ENCODE peak calls at places on chromosomes 5 and 9, in six cellular contexts. P is activated CD4-positive, CD25-positive, alpha-beta regulatory T cell; L is stimulated activated CD4-positive, alpha-beta T cell treated with anti-CD3 and anti-CD28 coated beads, Interleukin-1b, Interleukin-23, amount 100 ng/mL, for 24 hours; R is Peyer's patch; D is H4; S is psoas muscle. Q is an unnamed sample.

GRCh38 chr9:131227112-131228058 is 48.9 kb downstream of the FAM78A start:
- DNase-seq in S (peak), R (peak), L (no peak), D (no peak), P (no peak), Q (no peak)

GRCh38 chr5:5198111-5198510 is 58.0 kb downstream of the ADAMTS16 start:
- DNase-seq in R (no peak), D (no peak), S (no peak), P (no peak), L (no peak), Q (no peak)

GRCh38 chr5:157148734-157149615 is 6.3 kb upstream of the MED7 start:
- DNase-seq in S (no peak), R (peak), L (peak), P (peak), D (peak), Q (peak)

GRCh38 chr9:74666625-74667316 is 169.6 kb downstream of the RORB start:
- DNase-seq in D (peak), L (no peak), S (no peak), R (no peak), P (no peak), Q (no peak)

GRCh38 chr9:92525306-92525705 is 10.5 kb downstream of the ECM2 start:
- DNase-seq in L (no peak), D (peak), R (no peak), P (no peak), S (no peak), Q (no peak)

GRCh38 chr5:39093351-39093749 is 19.2 kb upstream of the RICTOR start:
- DNase-seq in D (no peak), S (no peak), R (no peak), P (no peak), L (no peak), Q (no peak)

GRCh38 chr5:87686018-87686417 is 273.3 kb upstream of the CCNH start:
- DNase-seq in L (no peak), D (no peak), R (no peak), S (no peak), P (no peak), Q (no peak)

GRCh38 chr9:35002623-35003022 is 13.1 kb downstream of the DNAJB5 start:
- DNase-seq in S (no peak), L (no peak), D (no peak), P (no peak), R (no peak), Q (no peak)

GRCh38 chr9:16726023-16726422 is 144.4 kb downstream of the BNC2 start:
- DNase-seq in P (no peak), R (no peak), L (no peak), S (no peak), D (peak), Q (no peak)

GRCh38 chr5:127337876-127338275 is 47.3 kb downstream of the MEGF10 start:
- DNase-seq in P (no peak), S (no peak), R (no peak), D (no peak), L (no peak), Q (no peak)

GRCh38 chr9:5800969-5801738 is 31.8 kb downstream of the ERMP1 start:
- DNase-seq in S (no peak), D (no peak), L (no peak), R (no peak), P (no peak), Q (no peak)

GRCh38 chr5:87277279-87277835 is 9.7 kb downstream of the RASA1 start:
- DNase-seq in R (no peak), L (no peak), P (no peak), S (no peak), D (no peak), Q (no peak)

GRCh38 chr5:145495741-145496140 is 339.4 kb downstream of the PRELID2 start:
- DNase-seq in R (peak), D (peak), L (no peak), S (no peak), P (no peak), Q (peak)

GRCh38 chr5:126363658-126364057 is 59.6 kb upstream of the GRAMD2B start:
- DNase-seq in R (no peak), L (no peak), D (no peak), P (no peak), S (no peak), Q (no peak)

GRCh38 chr9:105757496-105758251 is 63.3 kb downstream of the TMEM38B start:
- DNase-seq in R (no peak), L (no peak), P (no peak), S (no peak), D (no peak), Q (no peak)

GRCh38 chr5:127961006-127961763 is 122.4 kb upstream of the SLC12A2 start:
- DNase-seq in R (no peak), S (no peak), L (no peak), P (no peak), D (no peak), Q (no peak)

GRCh38 chr5:152542741-152543140 is 137.7 kb upstream of the NMUR2 start:
- DNase-seq in L (no peak), S (no peak), P (no peak), D (no peak), R (no peak), Q (no peak)

GRCh38 chr9:97742545-97742944 is 45.4 kb upstream of the XPA start:
- DNase-seq in L (no peak), P (no peak), D (no peak), R (no peak), S (no peak), Q (no peak)

GRCh38 chr5:134638760-134639201 is 6.2 kb upstream of the SAR1B start:
- DNase-seq in R (peak), P (no peak), L (no peak), S (no peak), D (no peak), Q (no peak)

GRCh38 chr5:122493091-122493775 is 181.2 kb downstream of the SNCAIP start:
- DNase-seq in D (no peak), R (peak), P (no peak), S (no peak), L (no peak), Q (no peak)

GRCh38 chr5:54514841-54515432 is 2.6 kb upstream of the SNX18 start:
- DNase-seq in L (no peak), D (no peak), P (no peak), R (no peak), S (no peak), Q (no peak)

GRCh38 chr5:139388198-139388821 is 1.4 kb downstream of the MZB1 start:
- DNase-seq in L (no peak), D (no peak), S (no peak), R (peak), P (no peak), Q (no peak)

GRCh38 chr5:179146277-179146676 is 86.1 kb downstream of the ZNF354C start:
- DNase-seq in P (no peak), R (no peak), L (peak), D (no peak), S (no peak), Q (no peak)

GRCh38 chr5:122415481-122416120 is 103.6 kb downstream of the SNCAIP start:
- DNase-seq in P (no peak), R (peak), D (peak), S (peak), L (no peak), Q (peak)

GRCh38 chr9:69260161-69260560 is 64.9 kb upstream of the ENTREP1 start:
- DNase-seq in R (no peak), S (no peak), P (no peak), L (no peak), D (no peak), Q (no peak)

GRCh38 chr5:135208555-135209494 is 174.8 kb upstream of the PITX1 start:
- DNase-seq in S (peak), P (no peak), D (peak), R (peak), L (no peak), Q (peak)

GRCh38 chr5:158074992-158075769 is 216.2 kb upstream of the CLINT1 start:
- DNase-seq in S (peak), R (peak), D (peak), P (peak), L (peak), Q (peak)

GRCh38 chr5:33890147-33890546 is 1.6 kb downstream of the ADAMTS12 start:
- DNase-seq in L (no peak), R (no peak), S (no peak), P (no peak), D (no peak), Q (no peak)

GRCh38 chr5:6408260-6408596 is 29.9 kb upstream of the MED10 start:
- DNase-seq in R (no peak), L (no peak), P (no peak), S (no peak), D (no peak), Q (no peak)